ENCODE peak calls at places on chromosomes 13 and 19, in five cellular contexts. F is Peyer's patch; R is breast epithelium; Q is sigmoid colon; S is CD4-positive, alpha-beta T cell. B is an unnamed sample.

GRCh38 chr13:53141336-53141735 is 112.7 kb downstream of the OLFM4 start:
- DNase-seq in F (no peak), R (no peak), Q (no peak), S (no peak), B (no peak)

GRCh38 chr19:7908742-7909461 is 5.2 kb downstream of the MAP2K7 start:
- DNase-seq in F (peak), R (no peak), Q (no peak), S (no peak), B (no peak)

GRCh38 chr13:66624302-66624701 is 605.8 kb downstream of the PCDH9 start:
- DNase-seq in F (no peak), R (no peak), Q (no peak), S (no peak), B (no peak)

GRCh38 chr13:43830481-43830873 is 43.7 kb upstream of the ENOX1 start:
- DNase-seq in F (no peak), R (no peak), Q (no peak), S (no peak), B (no peak)

GRCh38 chr13:87138856-87139255 is 532.3 kb upstream of the SLITRK5 start:
- DNase-seq in F (no peak), R (no peak), Q (no peak), S (no peak), B (no peak)

GRCh38 chr13:65378943-65379519 is 1851.1 kb downstream of the PCDH9 start:
- DNase-seq in F (no peak), R (no peak), Q (no peak), S (no peak), B (no peak)

GRCh38 chr13:86757236-86757978 is 913.8 kb upstream of the SLITRK5 start:
- DNase-seq in F (no peak), R (no peak), Q (no peak), S (no peak), B (no peak)

GRCh38 chr19:33631628-33631995 is 9.9 kb downstream of the CHST8 start:
- DNase-seq in F (no peak), R (no peak), Q (peak), S (no peak), B (no peak)

GRCh38 chr19:45153339-45154063 is 7.3 kb downstream of the NKPD1 start:
- DNase-seq in F (no peak), R (no peak), Q (no peak), S (peak), B (no peak)

GRCh38 chr19:36894849-36895383 is 21.2 kb downstream of the ZNF829 start:
- DNase-seq in F (no peak), R (no peak), Q (no peak), S (no peak), B (no peak)

GRCh38 chr19:342128-342455 is 2.5 kb downstream of the MIER2 start:
- DNase-seq in F (no peak), R (no peak), Q (peak), S (no peak), B (no peak)

GRCh38 chr13:88586263-88586662 is 915.1 kb downstream of the SLITRK5 start:
- DNase-seq in F (no peak), R (no peak), Q (no peak), S (no peak), B (no peak)

GRCh38 chr13:47252627-47253026 is 355.8 kb upstream of the HTR2A start:
- DNase-seq in F (no peak), R (no peak), Q (no peak), S (no peak), B (no peak)

GRCh38 chr19:55546822-55547614 is 1.7 kb upstream of the SBK3 start:
- DNase-seq in F (peak), R (no peak), Q (peak), S (no peak), B (peak)

GRCh38 chr13:73820688-73821087 is 313.5 kb downstream of the KLF12 start:
- DNase-seq in F (no peak), R (no peak), Q (no peak), S (no peak), B (no peak)

GRCh38 chr19:38210458-38210987 is 13.5 kb downstream of the DPF1 start:
- DNase-seq in F (no peak), R (no peak), Q (peak), S (no peak), B (no peak)

GRCh38 chr13:99220199-99220931 is 19.7 kb downstream of the UBAC2 start:
- DNase-seq in F (no peak), R (no peak), Q (no peak), S (peak), B (no peak)

DNA sequence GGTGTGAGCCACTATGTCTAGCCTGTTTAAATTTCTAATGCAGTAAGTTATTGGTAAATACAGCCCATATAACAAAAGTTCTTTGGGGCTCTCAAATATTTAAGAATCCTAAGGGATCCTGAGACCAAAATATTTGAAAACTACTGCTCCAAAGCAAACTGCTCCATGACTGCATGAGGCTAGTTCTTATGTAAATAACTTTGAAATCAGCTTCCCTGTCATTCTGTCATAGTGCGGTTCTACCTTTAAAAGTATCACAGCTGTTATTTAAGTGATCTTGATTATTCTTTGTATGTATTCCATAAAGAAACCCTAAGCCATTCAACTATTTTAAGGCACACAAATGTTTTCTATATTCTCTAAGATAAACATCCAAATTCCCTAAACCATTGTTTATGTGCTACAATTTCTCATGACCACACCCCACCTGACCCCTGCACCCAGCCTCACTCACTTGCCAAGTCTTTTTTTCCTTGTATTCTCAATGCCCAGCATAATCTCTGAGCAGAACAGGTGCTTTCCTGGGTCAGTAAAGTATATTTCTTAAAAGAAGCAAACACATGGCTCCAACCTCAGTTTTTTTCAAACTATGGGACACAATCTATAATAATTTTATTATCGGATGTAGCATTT is 146.6 kb downstream of the RNF17 start:
- DNase-seq in F (no peak), R (no peak), Q (no peak), S (no peak), B (no peak)
- H3K27ac ChIP-seq in F (no peak), R (no peak), Q (no peak), S (no peak), B (no peak)

GRCh38 chr19:39224910-39225309 is 19.9 kb downstream of the IFNL3 start:
- DNase-seq in F (no peak), R (no peak), Q (no peak), S (no peak), B (no peak)
- TF ChIP-seq CTCF in F (no peak), R (no peak), Q (no peak), S (no peak), B (no peak)

GRCh38 chr19:12052571-12053169 is at the start of gene ZNF878:
- DNase-seq in F (peak), R (peak), Q (peak), S (peak), B (peak)

GRCh38 chr19:12055784-12056183 is 3.0 kb upstream of the ZNF878 start:
- DNase-seq in F (no peak), R (no peak), Q (no peak), S (no peak), B (no peak)

GRCh38 chr19:12047868-12048267 is 4.9 kb downstream of the ZNF878 start:
- DNase-seq in F (no peak), R (no peak), Q (no peak), S (no peak), B (no peak)

DNA sequence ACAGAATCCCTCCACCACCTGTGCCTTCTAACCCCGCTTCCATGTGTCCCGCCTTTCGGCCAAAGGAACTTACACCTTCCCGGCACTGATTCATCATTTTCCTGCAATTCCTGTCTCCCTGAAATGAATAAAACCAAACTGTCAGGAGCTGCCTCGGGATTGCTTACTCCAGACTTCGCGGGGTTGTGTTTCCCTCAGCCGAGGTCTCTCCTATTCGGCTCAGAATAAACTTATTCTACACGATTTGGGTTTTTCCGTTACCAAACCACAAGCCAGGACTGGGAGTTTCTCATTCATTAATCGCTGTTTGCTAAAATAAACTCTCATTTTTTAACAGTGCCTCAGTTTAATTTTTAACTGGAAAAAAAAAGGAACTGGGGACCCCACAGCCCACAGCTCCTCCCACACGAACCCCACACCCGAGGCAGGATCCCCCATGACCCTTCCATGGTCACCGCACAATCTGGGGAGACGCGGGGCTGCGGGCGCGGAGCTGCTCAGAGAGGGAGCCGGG is 647 bp downstream of the ZNF878 start:
- DNase-seq in F (no peak), R (no peak), Q (no peak), S (no peak), B (no peak)
- H3K27ac ChIP-seq in F (peak), R (peak), Q (peak), S (no peak), B (peak)

GRCh38 chr19:18674616-18675015 is 8.9 kb upstream of the CRTC1 start:
- DNase-seq in F (no peak), R (no peak), Q (peak), S (no peak), B (no peak)

GRCh38 chr19:18670313-18670712 is 13.2 kb upstream of the CRTC1 start:
- DNase-seq in F (no peak), R (no peak), Q (no peak), S (no peak), B (no peak)

GRCh38 chr19:18671303-18672043 is 12.0 kb upstream of the CRTC1 start:
- DNase-seq in F (no peak), R (no peak), Q (no peak), S (no peak), B (no peak)

GRCh38 chr19:18672044-18672451 is 11.4 kb upstream of the CRTC1 start:
- DNase-seq in F (no peak), R (no peak), Q (no peak), S (no peak), B (no peak)

GRCh38 chr19:18672606-18673337 is 10.7 kb upstream of the CRTC1 start:
- DNase-seq in F (no peak), R (no peak), Q (no peak), S (no peak), B (no peak)
- TF ChIP-seq CTCF in F (no peak), R (no peak), Q (no peak), S (no peak), B (peak)

GRCh38 chr13:40596484-40596883 is 70.0 kb downstream of the FOXO1 start:
- DNase-seq in F (no peak), R (no peak), Q (no peak), S (no peak), B (no peak)
- H3K27ac ChIP-seq in F (no peak), R (peak), Q (peak), S (no peak), B (peak)

DNA sequence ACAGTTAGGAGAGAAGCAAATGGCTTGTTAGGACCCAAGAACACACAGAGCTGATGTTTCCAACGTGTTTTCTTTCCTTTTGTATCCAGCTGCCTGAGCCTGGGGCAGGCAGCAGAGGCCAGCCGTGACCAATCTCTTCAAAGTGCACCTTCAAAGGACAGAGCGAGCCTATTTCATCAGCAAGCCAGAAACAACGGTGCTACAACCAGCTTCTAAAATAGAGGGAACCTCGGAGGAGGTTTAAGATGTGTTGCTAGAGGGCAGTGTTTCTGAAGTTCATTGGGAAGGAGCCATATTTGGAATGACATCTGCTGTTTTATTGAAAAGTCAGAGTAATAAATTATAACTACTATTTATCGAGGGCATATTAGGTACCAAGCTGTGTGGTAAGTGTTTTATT is 56.2 kb upstream of the RFC3 start:
- DNase-seq in F (no peak), R (no peak), Q (no peak), S (no peak), B (no peak)
- TF ChIP-seq CTCF in F (no peak), R (no peak), Q (no peak), S (no peak), B (no peak)

GRCh38 chr19:48444129-48444932 is 1.5 kb upstream of the GRWD1 start:
- DNase-seq in F (no peak), R (no peak), Q (no peak), S (no peak), B (no peak)
- H3K27ac ChIP-seq in F (peak), R (peak), Q (no peak), S (no peak), B (peak)

DNA sequence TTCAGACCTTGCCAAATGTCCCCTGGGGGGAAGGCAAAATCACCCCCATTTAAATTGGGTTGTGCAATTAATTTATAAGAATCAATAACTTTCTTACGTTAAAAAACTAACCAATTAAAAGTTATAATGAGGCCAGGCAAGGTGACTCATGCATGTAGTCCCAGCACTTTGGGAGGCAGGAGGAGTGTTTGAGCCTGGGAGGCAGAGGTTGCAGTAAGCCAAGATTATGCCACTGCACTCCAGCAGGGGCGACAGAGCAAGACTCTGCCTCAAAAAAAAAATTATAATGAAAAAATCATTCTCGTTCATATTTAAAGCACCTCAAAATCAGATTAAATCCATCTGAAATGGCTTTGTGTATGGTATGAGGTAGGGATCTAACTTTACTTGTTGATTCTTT is 18.4 kb upstream of the SIGLEC14 start:
- DNase-seq in F (no peak), R (no peak), Q (no peak), S (no peak), B (no peak)
- TF ChIP-seq CTCF in F (no peak), R (no peak), Q (no peak), S (no peak), B (no peak)